ENCODE peak calls at places on chromosome 1, in eight cellular contexts. W is GM12892, H is uterus, R is A549, D is IMR-90, M is lower leg skin, L is heart left ventricle, O is stomach. B is an unnamed sample.

GRCh38 chr1:210416681-210417080 is 88.0 kb downstream of the HHAT start:
- DNase-seq in M (no peak), R (no peak), O (no peak), H (no peak), L (no peak), W (no peak), D (no peak), B (no peak)

GRCh38 chr1:229227298-229227919 is 43.5 kb upstream of the RAB4A start:
- DNase-seq in D (peak; percentile 61), W (peak; percentile 50), M (peak; percentile 67), R (peak; percentile 89), O (peak; percentile 88), L (peak; percentile 82), H (peak; percentile 84), B (peak; percentile 90)

GRCh38 chr1:117732065-117732789 is 126.4 kb downstream of the TENT5C start:
- DNase-seq in D (peak; percentile 49), W (no peak), O (no peak), H (no peak), R (no peak), M (no peak), L (no peak), B (no peak)

GRCh38 chr1:27380766-27381733 is 2.1 kb downstream of the CD164L2 start:
- DNase-seq in M (no peak), O (no peak), W (no peak), H (no peak), D (no peak), L (no peak), R (no peak), B (no peak)

GRCh38 chr1:225771661-225772322 is 5.8 kb upstream of the SRP9 start:
- DNase-seq in M (no peak), L (no peak), R (no peak), H (no peak), O (no peak), D (no peak), W (no peak), B (no peak)

GRCh38 chr1:88774151-88774556 is 90.1 kb downstream of the PKN2 start:
- DNase-seq in D (no peak), M (no peak), L (no peak), R (peak; percentile 9), H (no peak), O (peak; percentile 42), W (no peak), B (no peak)

GRCh38 chr1:222310830-222311229 is 237.1 kb downstream of the HHIPL2 start:
- DNase-seq in D (no peak), R (no peak), O (no peak), W (no peak), L (peak; percentile 59), H (no peak), M (peak; percentile 16), B (no peak)

GRCh38 chr1:228154685-228155571 is 5.2 kb downstream of the GJC2 start:
- DNase-seq in L (no peak), W (no peak), D (no peak), H (no peak), M (no peak), R (no peak), O (no peak), B (no peak)

GRCh38 chr1:10510520-10511493 is 36.1 kb downstream of the PEX14 start:
- DNase-seq in R (peak; percentile 50), M (no peak), D (peak; percentile 94), W (peak; percentile 59), L (no peak), H (no peak), O (no peak), B (peak; percentile 53)

DNA sequence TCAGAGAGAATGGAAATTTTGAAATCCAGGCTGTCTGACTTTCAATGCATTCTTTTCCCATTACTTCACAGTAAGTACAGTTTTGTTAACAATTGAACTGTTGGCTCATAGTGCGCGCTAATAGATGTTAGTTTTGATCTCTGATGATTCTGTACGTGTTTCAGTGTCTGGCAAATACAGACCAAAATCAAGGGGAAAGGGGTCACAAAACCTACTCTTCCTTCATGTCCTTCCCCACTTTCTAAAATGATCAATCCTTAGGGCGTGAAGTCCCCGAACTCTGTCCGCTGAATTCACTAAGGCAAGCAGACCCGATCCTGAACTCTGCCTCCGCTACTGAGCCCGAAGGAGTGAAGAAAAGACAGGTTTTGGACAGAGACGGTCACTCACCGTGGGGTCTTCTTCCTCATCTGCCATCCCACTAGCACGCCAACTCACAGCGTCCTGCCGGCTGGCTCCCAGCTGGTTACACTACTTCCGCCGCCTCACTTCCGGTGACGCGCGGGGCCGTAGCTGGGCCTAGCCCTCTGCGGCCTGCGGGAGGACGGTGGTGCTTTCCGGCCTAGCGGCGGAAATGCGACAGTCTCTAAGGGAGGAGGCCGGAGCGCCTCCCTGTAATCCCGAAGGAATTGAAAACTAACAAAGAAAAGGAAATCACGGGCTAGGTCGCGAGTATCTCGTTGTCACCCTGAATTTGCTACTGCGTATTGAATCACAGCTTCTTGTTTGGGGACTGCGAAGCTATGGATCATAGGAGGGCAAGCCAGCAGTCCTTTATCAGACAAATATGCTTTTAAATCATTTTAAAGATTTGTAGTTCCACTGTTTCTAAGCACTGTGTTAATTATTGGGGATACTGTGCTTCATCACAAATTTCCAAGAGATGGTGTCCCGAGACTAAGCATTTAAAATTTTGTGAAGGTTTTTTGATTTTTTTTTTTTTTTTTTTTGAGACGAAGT is at the start of gene TAF13:
- DNase-seq in O (peak; percentile 96), H (peak; percentile 92), R (peak; percentile 80), D (peak; percentile 96), W (peak; percentile 92), L (peak; percentile 97), M (peak; percentile 92), B (peak; percentile 97)
- TF ChIP-seq POLR2A in O (no peak), H (peak; percentile 89), R (peak; percentile 93), D (peak; percentile 100), W (peak; percentile 97), L (peak; percentile 77), M (no peak), B (peak; percentile 49)

GRCh38 chr1:43545686-43546387 is 15.2 kb downstream of the PTPRF start:
- DNase-seq in H (peak; percentile 52), M (no peak), O (peak; percentile 95), W (no peak), D (no peak), L (no peak), R (peak; percentile 59), B (peak; percentile 83)

GRCh38 chr1:43541721-43542401 is 11.2 kb downstream of the PTPRF start:
- DNase-seq in H (peak; percentile 81), L (peak; percentile 70), D (no peak), O (peak; percentile 91), M (peak; percentile 77), W (no peak), R (no peak), B (peak; percentile 82)

GRCh38 chr1:43542515-43543458 is 12.1 kb downstream of the PTPRF start:
- DNase-seq in D (no peak), H (no peak), O (no peak), M (no peak), W (no peak), L (no peak), R (no peak), B (no peak)

GRCh38 chr1:43545321-43545685 is 14.6 kb downstream of the PTPRF start:
- DNase-seq in R (no peak), D (no peak), M (no peak), O (no peak), W (no peak), L (no peak), H (no peak), B (no peak)

GRCh38 chr1:43543567-43543966 is 12.9 kb downstream of the PTPRF start:
- DNase-seq in R (no peak), L (no peak), W (no peak), H (no peak), D (no peak), M (no peak), O (no peak), B (no peak)
- TF ChIP-seq POLR2A in R (no peak), L (no peak), W (no peak), H (no peak), D (no peak), M (no peak), O (no peak), B (no peak)

GRCh38 chr1:4284976-4285375 is 369.4 kb upstream of the AJAP1 start:
- DNase-seq in D (no peak), O (no peak), H (no peak), L (no peak), M (no peak), R (no peak), W (no peak), B (no peak)
- TF ChIP-seq POLR2A in D (no peak), O (no peak), H (no peak), L (no peak), M (no peak), R (no peak), W (no peak), B (no peak)

GRCh38 chr1:201396859-201397464 is 2.2 kb downstream of the LAD1 start:
- DNase-seq in R (peak; percentile 81), W (no peak), D (no peak), H (no peak), L (no peak), O (peak; percentile 87), M (peak; percentile 67), B (peak; percentile 74)
- TF ChIP-seq POLR2A in R (no peak), W (no peak), D (no peak), H (no peak), L (no peak), O (no peak), M (no peak), B (no peak)

GRCh38 chr1:119893827-119894700 is 2.3 kb downstream of the ADAM30 start:
- DNase-seq in R (no peak), W (no peak), L (no peak), O (no peak), M (no peak), H (no peak), D (no peak), B (no peak)

GRCh38 chr1:119898520-119898919 is 2.2 kb upstream of the ADAM30 start:
- DNase-seq in M (no peak), D (peak; percentile 12), L (no peak), W (no peak), O (no peak), H (no peak), R (no peak), B (no peak)

GRCh38 chr1:119893238-119893791 is 3.0 kb downstream of the ADAM30 start:
- DNase-seq in O (no peak), M (no peak), L (no peak), W (no peak), R (no peak), H (no peak), D (no peak), B (no peak)

GRCh38 chr1:119895102-119895501 is 1.2 kb downstream of the ADAM30 start:
- DNase-seq in D (no peak), L (no peak), W (no peak), H (no peak), O (no peak), R (no peak), M (no peak), B (no peak)

GRCh38 chr1:119896303-119896702 is at the start of gene ADAM30:
- DNase-seq in L (no peak), H (no peak), R (no peak), D (no peak), O (no peak), M (no peak), W (no peak), B (no peak)
- TF ChIP-seq POLR2A in L (no peak), H (no peak), R (no peak), D (no peak), O (no peak), M (no peak), W (no peak), B (no peak)

B was measured in upper lobe of left lung.